ENCODE peak calls at places on chromosomes 3 and 15, in four cellular contexts. Q, T, F and P are unnamed samples.

GRCh38 chr3:172219750-172220149 is 180.4 kb downstream of the FNDC3B start:
- DNase-seq in Q (no peak), T (no peak), F (no peak), P (no peak)

GRCh38 chr3:150341893-150342292 is 66.2 kb upstream of the TSC22D2 start:
- DNase-seq in Q (no peak), T (no peak), F (no peak), P (no peak)

GRCh38 chr3:17057316-17057715 is 172.6 kb downstream of the PLCL2 start:
- DNase-seq in Q (no peak), T (peak; percentile 72), F (no peak), P (peak; percentile 49)

GRCh38 chr15:96699871-96700401 is 369.4 kb downstream of the NR2F2 start:
- DNase-seq in Q (no peak), T (no peak), F (no peak), P (no peak)

GRCh38 chr3:128481438-128481942 is 11.5 kb downstream of the GATA2 start:
- DNase-seq in Q (no peak), T (no peak), F (no peak), P (no peak)

GRCh38 chr15:96974761-96975160 is 644.3 kb downstream of the NR2F2 start:
- DNase-seq in Q (no peak), T (no peak), F (no peak), P (no peak)

GRCh38 chr3:89571298-89571697 is 463.9 kb downstream of the EPHA3 start:
- DNase-seq in Q (no peak), T (no peak), F (no peak), P (no peak)

GRCh38 chr15:99895189-99895955 is 162.1 kb upstream of the LYSMD4 start:
- DNase-seq in Q (peak; percentile 64), T (no peak), F (no peak), P (no peak)

GRCh38 chr3:129525341-129525968 is 3.0 kb upstream of the RHO start:
- DNase-seq in Q (peak; percentile 3), T (peak; percentile 67), F (no peak), P (no peak)

GRCh38 chr3:58063424-58063823 is 55.2 kb downstream of the FLNB start:
- DNase-seq in Q (no peak), T (peak; percentile 64), F (no peak), P (peak; percentile 76)

GRCh38 chr3:14352002-14352627 is 50.3 kb upstream of the SLC6A6 start:
- DNase-seq in Q (peak; percentile 79), T (no peak), F (no peak), P (no peak)

GRCh38 chr3:9422712-9423424 is 25.5 kb downstream of the SETD5 start:
- DNase-seq in Q (peak; percentile 36), T (peak; percentile 98), F (peak; percentile 81), P (peak; percentile 92)

GRCh38 chr3:45793482-45794176 is 2.7 kb downstream of the SLC6A20 start:
- DNase-seq in Q (no peak), T (no peak), F (no peak), P (no peak)

GRCh38 chr3:149576071-149576564 is 81.7 kb downstream of the WWTR1 start:
- DNase-seq in Q (peak; percentile 47), T (peak; percentile 92), F (no peak), P (peak; percentile 98)

GRCh38 chr3:161316006-161316689 is 55.2 kb downstream of the SPTSSB start:
- DNase-seq in Q (no peak), T (peak; percentile 77), F (no peak), P (no peak)

GRCh38 chr3:43417133-43417532 is 130.8 kb downstream of the SNRK start:
- DNase-seq in Q (no peak), T (no peak), F (no peak), P (no peak)

GRCh38 chr15:20351448-20351961 is 190.1 kb downstream of the GOLGA6L6 start:
- DNase-seq in Q (no peak), T (no peak), F (no peak), P (no peak)

GRCh38 chr15:90336705-90337141 is 15.4 kb upstream of the ZNF774 start:
- DNase-seq in Q (peak; percentile 17), T (peak; percentile 44), F (peak; percentile 59), P (peak; percentile 56)

GRCh38 chr3:105805402-105805801 is 63.4 kb downstream of the CBLB start:
- DNase-seq in Q (no peak), T (no peak), F (no peak), P (no peak)

GRCh38 chr15:85120351-85121113 is 138.9 kb downstream of the PDE8A start:
- DNase-seq in Q (no peak), T (no peak), F (no peak), P (no peak)

GRCh38 chr3:122908251-122908650 is 113.4 kb downstream of the SLC49A4 start:
- DNase-seq in Q (no peak), T (no peak), F (no peak), P (no peak)

GRCh38 chr15:31605467-31605931 is 278.9 kb downstream of the KLF13 start:
- DNase-seq in Q (no peak), T (peak; percentile 11), F (no peak), P (no peak)

DNA sequence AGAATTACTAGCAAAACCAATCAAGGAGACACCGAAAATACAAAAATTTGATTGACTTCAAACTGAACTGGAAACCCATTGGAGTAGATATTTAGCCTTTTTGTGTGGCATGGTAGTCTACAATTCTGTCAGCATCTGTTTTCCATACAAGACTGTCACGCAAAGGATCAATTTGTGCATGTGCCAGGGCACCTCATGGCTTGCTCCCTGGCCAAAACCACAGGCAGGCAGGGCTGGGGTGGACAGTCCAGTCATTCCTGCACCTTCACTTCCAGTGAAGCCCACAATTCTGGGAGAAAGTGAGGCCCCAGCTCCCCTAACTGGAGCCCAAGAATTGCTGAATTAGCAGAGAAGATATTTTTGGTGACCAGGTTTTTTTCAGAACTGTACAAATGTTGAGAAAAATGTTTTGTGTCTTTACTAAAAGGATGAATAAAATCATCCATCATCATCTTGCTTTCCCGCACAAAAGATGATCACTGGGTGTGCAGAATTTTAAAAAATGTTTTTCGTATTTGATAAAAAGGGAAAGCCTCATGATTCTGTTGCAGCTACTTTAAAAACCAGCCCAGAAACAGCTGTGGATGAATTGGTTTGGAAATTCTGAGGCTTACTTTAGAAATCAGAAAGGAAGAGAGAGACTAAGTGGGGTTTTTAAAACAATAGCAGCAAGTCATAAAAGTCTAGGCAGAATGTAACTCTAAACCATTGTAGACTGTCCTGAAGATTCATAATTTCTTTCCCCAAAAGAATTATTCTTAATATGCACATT is 86.4 kb downstream of the PCCB start:
- DNase-seq in Q (no peak), T (no peak), F (no peak), P (no peak)
- H3K4me3 ChIP-seq in Q (no peak overlapping the region), T (no peak overlapping the region), F (no peak overlapping the region), P (no peak overlapping the region)

GRCh38 chr3:79016587-79017380 is 751.0 kb downstream of the ROBO1 start:
- DNase-seq in Q (no peak), T (no peak), F (no peak), P (no peak)

GRCh38 chr3:79015854-79016253 is 751.9 kb downstream of the ROBO1 start:
- DNase-seq in Q (peak; percentile 44), T (no peak), F (no peak), P (no peak)

GRCh38 chr3:79018671-79019136 is 749.1 kb downstream of the ROBO1 start:
- DNase-seq in Q (peak; percentile 53), T (peak; percentile 73), F (peak; percentile 54), P (no peak)

GRCh38 chr3:79019137-79019923 is 748.5 kb downstream of the ROBO1 start:
- DNase-seq in Q (peak; percentile 81), T (peak; percentile 90), F (peak; percentile 84), P (peak; percentile 87)

DNA sequence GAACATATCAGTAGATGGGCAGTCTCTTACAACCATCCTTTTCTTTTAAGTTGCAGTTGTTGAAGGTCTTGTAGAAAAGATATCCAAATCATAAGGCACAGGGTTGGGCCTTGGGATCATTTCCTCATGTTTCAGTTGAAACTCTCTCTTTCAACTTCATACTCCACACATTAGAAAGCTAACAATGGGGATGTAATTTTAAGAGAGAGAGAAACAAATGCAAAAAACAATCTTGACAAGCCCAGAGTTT is 747.9 kb downstream of the ROBO1 start:
- DNase-seq in Q (no peak), T (no peak), F (no peak), P (no peak)
- H3K4me3 ChIP-seq in Q (peak overlapping the region; percentile 62), T (no peak overlapping the region), F (no peak overlapping the region), P (no peak overlapping the region)

GRCh38 chr3:187889106-187889505 is 143.8 kb upstream of the BCL6 start:
- DNase-seq in Q (no peak), T (no peak), F (no peak), P (no peak)
- H3K4me3 ChIP-seq in Q (no peak overlapping the region), T (no peak overlapping the region), F (no peak overlapping the region), P (no peak overlapping the region)

GRCh38 chr15:81784751-81785150 is 261.1 kb downstream of the MEX3B start:
- DNase-seq in Q (no peak), T (no peak), F (no peak), P (no peak)
- H3K4me3 ChIP-seq in Q (no peak overlapping the region), T (no peak overlapping the region), F (no peak overlapping the region), P (no peak overlapping the region)

DNA sequence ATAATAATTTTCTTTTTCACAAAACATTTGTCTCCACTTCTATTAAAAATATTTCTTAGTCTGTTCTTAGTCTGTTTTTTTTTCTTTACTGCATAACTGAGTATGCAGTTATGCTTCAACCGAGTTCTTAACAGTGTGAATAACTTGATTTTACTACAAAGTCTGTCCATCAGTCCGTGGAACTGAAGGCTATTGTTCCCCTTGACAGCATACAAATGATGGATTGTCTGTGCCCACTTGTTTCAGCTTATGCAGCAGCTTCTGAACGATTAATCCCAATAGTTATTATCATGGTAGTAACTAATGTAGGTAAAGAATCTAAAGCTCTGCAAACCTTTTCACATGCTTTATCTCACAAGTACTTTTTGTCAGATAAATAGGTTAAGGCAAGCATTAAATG is 150.7 kb downstream of the SSR3 start:
- DNase-seq in Q (no peak), T (no peak), F (no peak), P (no peak)
- H3K4me3 ChIP-seq in Q (no peak overlapping the region), T (no peak overlapping the region), F (no peak overlapping the region), P (no peak overlapping the region)

GRCh38 chr3:52771334-52771681 is 568 bp upstream of the NEK4 start:
- DNase-seq in Q (no peak), T (no peak), F (no peak), P (no peak)

GRCh38 chr3:52769786-52770445 is 824 bp downstream of the NEK4 start:
- DNase-seq in Q (no peak), T (no peak), F (no peak), P (no peak)

GRCh38 chr3:52773361-52774065 is 2.8 kb upstream of the NEK4 start:
- DNase-seq in Q (no peak), T (no peak), F (no peak), P (no peak)

GRCh38 chr3:52770581-52771333 is at the start of gene NEK4:
- DNase-seq in Q (peak; percentile 96), T (peak; percentile 86), F (peak; percentile 96), P (peak; percentile 62)

GRCh38 chr3:52771702-52772101 is 962 bp upstream of the NEK4 start:
- DNase-seq in Q (no peak), T (no peak), F (no peak), P (no peak)
- H3K4me3 ChIP-seq in Q (peak overlapping the region; percentile 72), T (no peak overlapping the region), F (no peak overlapping the region), P (no peak overlapping the region)